ENCODE peak calls at places on chromosomes 3 and 15, in eight cellular contexts. G, L, Z, U, O, X, S and J are unnamed samples.

GRCh38 chr3:125110876-125111480 is 55.2 kb upstream of the HEG1 start:
- DNase-seq in G (no peak), L (no peak), Z (no peak), U (no peak), O (no peak), X (no peak), S (no peak), J (no peak)

GRCh38 chr3:23075478-23075877 is 127.6 kb upstream of the UBE2E2 start:
- DNase-seq in G (no peak), L (no peak), Z (no peak), U (peak; percentile 67), O (no peak), X (no peak), S (peak; percentile 75), J (no peak)

GRCh38 chr3:149812165-149812605 is 830 bp upstream of the RNF13 start:
- DNase-seq in G (no peak), L (no peak), Z (peak; percentile 1), U (no peak), O (no peak), X (no peak), S (no peak), J (no peak)

GRCh38 chr3:159252274-159252673 is 450.4 kb downstream of the MFSD1 start:
- DNase-seq in G (no peak), L (peak; percentile 72), Z (no peak), U (no peak), O (no peak), X (no peak), S (no peak), J (peak; percentile 34)

GRCh38 chr3:55620361-55621025 is 133.4 kb upstream of the WNT5A start:
- DNase-seq in G (no peak), L (no peak), Z (no peak), U (peak; percentile 43), O (no peak), X (peak; percentile 33), S (peak; percentile 27), J (peak; percentile 76)

GRCh38 chr3:87486115-87486514 is 209.7 kb upstream of the POU1F1 start:
- DNase-seq in G (no peak), L (no peak), Z (no peak), U (no peak), O (no peak), X (no peak), S (no peak), J (no peak)

GRCh38 chr15:101492752-101493692 is 3.5 kb upstream of the PCSK6 start:
- DNase-seq in G (no peak), L (no peak), Z (no peak), U (no peak), O (no peak), X (no peak), S (no peak), J (no peak)

GRCh38 chr15:59532770-59533379 is 78.7 kb upstream of the GCNT3 start:
- DNase-seq in G (no peak), L (peak; percentile 52), Z (no peak), U (peak; percentile 49), O (peak; percentile 29), X (peak; percentile 25), S (peak; percentile 22), J (no peak)

GRCh38 chr15:98417346-98417745 is 231.0 kb upstream of the IGF1R start:
- DNase-seq in G (no peak), L (no peak), Z (no peak), U (no peak), O (no peak), X (no peak), S (no peak), J (no peak)

GRCh38 chr3:59451041-59451763 is 401.4 kb upstream of the CFAP20DC start:
- DNase-seq in G (peak; percentile 22), L (no peak), Z (no peak), U (no peak), O (no peak), X (no peak), S (no peak), J (peak; percentile 83)

GRCh38 chr15:89813381-89814111 is 1.1 kb downstream of the ANPEP start:
- DNase-seq in G (no peak), L (no peak), Z (no peak), U (no peak), O (no peak), X (no peak), S (no peak), J (no peak)